ENCODE peak calls at places on chromosomes 1 and 21, in four cellular contexts. One of them, this sample, is unnamed.

GRCh38 chr1:28666806-28667205 is 1.8 kb upstream of the GMEB1 start:
- DNase-seq in stimulated activated CD8-positive, alpha-beta memory T cell treated with anti-CD3 and anti-CD28 coated beads, Interleukin-15, amount 100 ng/mL, for 24 hours: no peak
- DNase-seq in GM12891: no peak
- DNase-seq in Ammon's horn: no peak
- DNase-seq in this sample: no peak

GRCh38 chr1:222815367-222815765 is 527 bp downstream of the DISP1 start:
- DNase-seq in stimulated activated CD8-positive, alpha-beta memory T cell treated with anti-CD3 and anti-CD28 coated beads, Interleukin-15, amount 100 ng/mL, for 24 hours: no peak
- DNase-seq in GM12891: no peak
- DNase-seq in Ammon's horn: peak; percentile 40
- DNase-seq in this sample: no peak

GRCh38 chr21:44926364-44927101 is 5.8 kb upstream of the ITGB2 start:
- DNase-seq in stimulated activated CD8-positive, alpha-beta memory T cell treated with anti-CD3 and anti-CD28 coated beads, Interleukin-15, amount 100 ng/mL, for 24 hours: no peak
- DNase-seq in GM12891: no peak
- DNase-seq in Ammon's horn: no peak
- DNase-seq in this sample: no peak

GRCh38 chr1:117169871-117170596 is 40.7 kb downstream of the VTCN1 start:
- DNase-seq in stimulated activated CD8-positive, alpha-beta memory T cell treated with anti-CD3 and anti-CD28 coated beads, Interleukin-15, amount 100 ng/mL, for 24 hours: no peak
- DNase-seq in GM12891: no peak
- DNase-seq in Ammon's horn: no peak
- DNase-seq in this sample: no peak

GRCh38 chr1:18965206-18966173 is 9.0 kb upstream of the IFFO2 start:
- DNase-seq in stimulated activated CD8-positive, alpha-beta memory T cell treated with anti-CD3 and anti-CD28 coated beads, Interleukin-15, amount 100 ng/mL, for 24 hours: no peak
- DNase-seq in GM12891: no peak
- DNase-seq in Ammon's horn: no peak
- DNase-seq in this sample: no peak

GRCh38 chr1:225470210-225470609 is 42.4 kb upstream of the LBR start:
- DNase-seq in stimulated activated CD8-positive, alpha-beta memory T cell treated with anti-CD3 and anti-CD28 coated beads, Interleukin-15, amount 100 ng/mL, for 24 hours: no peak
- DNase-seq in GM12891: no peak
- DNase-seq in Ammon's horn: no peak
- DNase-seq in this sample: no peak

GRCh38 chr1:178580096-178580495 is 67.2 kb downstream of the TEX35 start:
- DNase-seq in stimulated activated CD8-positive, alpha-beta memory T cell treated with anti-CD3 and anti-CD28 coated beads, Interleukin-15, amount 100 ng/mL, for 24 hours: no peak
- DNase-seq in GM12891: no peak
- DNase-seq in Ammon's horn: no peak
- DNase-seq in this sample: no peak

GRCh38 chr1:163275222-163275621 is 46.5 kb upstream of the NUF2 start:
- DNase-seq in stimulated activated CD8-positive, alpha-beta memory T cell treated with anti-CD3 and anti-CD28 coated beads, Interleukin-15, amount 100 ng/mL, for 24 hours: no peak
- DNase-seq in GM12891: no peak
- DNase-seq in Ammon's horn: no peak
- DNase-seq in this sample: no peak

GRCh38 chr1:100896481-100896982 is 642 bp downstream of the SLC30A7 start:
- DNase-seq in stimulated activated CD8-positive, alpha-beta memory T cell treated with anti-CD3 and anti-CD28 coated beads, Interleukin-15, amount 100 ng/mL, for 24 hours: peak; percentile 12
- DNase-seq in GM12891: peak; percentile 33
- DNase-seq in Ammon's horn: peak; percentile 34
- DNase-seq in this sample: no peak

This sample was measured in 8988T.